ENCODE peak calls at places on chromosomes 4 and X, in five cellular contexts. X is sigmoid colon, N is transverse colon, V is breast epithelium, G is endothelial cell of umbilical vein. I is an unnamed sample.

GRCh38 chr4:75633846-75634245 is 3.5 kb upstream of the CDKL2 start:
- DNase-seq in X (no peak), N (no peak), V (no peak), G (no peak), I (no peak)

GRCh38 chr4:15562114-15562513 is 92.4 kb downstream of the CC2D2A start:
- DNase-seq in X (no peak), N (no peak), V (no peak), G (no peak), I (no peak)

GRCh38 chrX:45771560-45772340 is 571.1 kb upstream of the DIPK2B start:
- DNase-seq in X (no peak), N (peak), V (no peak), G (peak), I (peak)

GRCh38 chr4:4426511-4427477 is 39.9 kb downstream of the NSG1 start:
- DNase-seq in X (peak), N (no peak), V (peak), G (no peak), I (no peak)

GRCh38 chr4:14749910-14750309 is 252.4 kb upstream of the CPEB2 start:
- DNase-seq in X (peak), N (peak), V (no peak), G (no peak), I (peak)

GRCh38 chr4:154315741-154316140 is 175.9 kb downstream of the DCHS2 start:
- DNase-seq in X (no peak), N (no peak), V (no peak), G (no peak), I (no peak)

GRCh38 chr4:62262676-62263075 is 1062.5 kb downstream of the ADGRL3 start:
- DNase-seq in X (no peak), N (no peak), V (no peak), G (no peak), I (no peak)

GRCh38 chrX:66004928-66005831 is 34.7 kb downstream of the VSIG4 start:
- DNase-seq in X (no peak), N (no peak), V (no peak), G (no peak), I (no peak)

GRCh38 chrX:48794993-48795501 is 6.8 kb upstream of the HDAC6 start:
- DNase-seq in X (no peak), N (no peak), V (no peak), G (no peak), I (no peak)

GRCh38 chr4:112172180-112172579 is 26.9 kb downstream of the FAM241A start:
- DNase-seq in X (no peak), N (no peak), V (no peak), G (no peak), I (no peak)

GRCh38 chr4:70734168-70734954 is 12.6 kb downstream of the RUFY3 start:
- DNase-seq in X (no peak), N (peak), V (no peak), G (peak), I (no peak)

GRCh38 chrX:13688772-13689518 is at the start of gene RAB9A:
- DNase-seq in X (peak), N (peak), V (peak), G (peak), I (peak)

GRCh38 chr4:100977746-100978397 is 369.5 kb downstream of the PPP3CA start:
- DNase-seq in X (no peak), N (no peak), V (no peak), G (no peak), I (no peak)

GRCh38 chr4:128107766-128108165 is 46.7 kb downstream of the LARP1B start:
- DNase-seq in X (no peak), N (no peak), V (no peak), G (no peak), I (no peak)

GRCh38 chr4:5142726-5143125 is 91.4 kb downstream of the STK32B start:
- DNase-seq in X (no peak), N (peak), V (no peak), G (peak), I (peak)

GRCh38 chr4:76601791-76602190 is 166.8 kb downstream of the SHROOM3 start:
- DNase-seq in X (no peak), N (no peak), V (no peak), G (peak), I (no peak)

GRCh38 chr4:88751258-88752075 is 53.8 kb upstream of the NAP1L5 start:
- DNase-seq in X (no peak), N (no peak), V (no peak), G (no peak), I (no peak)

GRCh38 chr4:158856852-158857251 is 88.0 kb downstream of the FNIP2 start:
- DNase-seq in X (no peak), N (no peak), V (no peak), G (peak), I (no peak)

GRCh38 chrX:70096052-70096451 is 33.8 kb downstream of the OTUD6A start:
- DNase-seq in X (no peak), N (no peak), V (no peak), G (peak), I (no peak)

GRCh38 chr4:173526034-173526482 is 4.0 kb downstream of the HAND2 start:
- DNase-seq in X (peak), N (no peak), V (no peak), G (no peak), I (no peak)

GRCh38 chrX:33892670-33893069 is 239.4 kb downstream of the FAM47A start:
- DNase-seq in X (no peak), N (no peak), V (no peak), G (no peak), I (no peak)

GRCh38 chrX:51484616-51485015 is 11.8 kb downstream of the NUDT11 start:
- DNase-seq in X (no peak), N (no peak), V (no peak), G (no peak), I (no peak)

GRCh38 chrX:17680732-17681413 is 56.4 kb upstream of the SCML1 start:
- DNase-seq in X (no peak), N (no peak), V (no peak), G (no peak), I (no peak)

GRCh38 chr4:8303485-8304281 is 34.1 kb downstream of the HTRA3 start:
- DNase-seq in X (peak), N (peak), V (peak), G (peak), I (no peak)

GRCh38 chr4:181792641-181793612 is 450.3 kb upstream of the TENM3 start:
- DNase-seq in X (no peak), N (no peak), V (no peak), G (no peak), I (no peak)

GRCh38 chrX:69229436-69229835 is 64.2 kb upstream of the PJA1 start:
- DNase-seq in X (no peak), N (no peak), V (no peak), G (no peak), I (no peak)

GRCh38 chrX:153828723-153829548 is 1.4 kb downstream of the PDZD4 start:
- DNase-seq in X (peak), N (no peak), V (no peak), G (no peak), I (no peak)

GRCh38 chr4:169337510-169337909 is 66.8 kb upstream of the SH3RF1 start:
- DNase-seq in X (no peak), N (no peak), V (no peak), G (no peak), I (no peak)

GRCh38 chr4:57193996-57194675 is 84.0 kb upstream of the IGFBP7 start:
- DNase-seq in X (no peak), N (no peak), V (no peak), G (no peak), I (no peak)

GRCh38 chrX:89033723-89034122 is 286.7 kb downstream of the CPXCR1 start:
- DNase-seq in X (no peak), N (no peak), V (no peak), G (no peak), I (no peak)

GRCh38 chr4:89314291-89314690 is 6.7 kb upstream of the GPRIN3 start:
- DNase-seq in X (no peak), N (no peak), V (no peak), G (no peak), I (no peak)

GRCh38 chr4:1291091-1291490 is 1.4 kb downstream of the MAEA start:
- DNase-seq in X (no peak), N (no peak), V (no peak), G (no peak), I (peak)

GRCh38 chr4:1288786-1289185 is 905 bp upstream of the MAEA start:
- DNase-seq in X (no peak), N (no peak), V (no peak), G (no peak), I (no peak)

GRCh38 chr4:1291996-1292702 is 2.5 kb downstream of the MAEA start:
- DNase-seq in X (no peak), N (no peak), V (no peak), G (no peak), I (peak)

GRCh38 chr4:1290165-1290977 is 680 bp downstream of the MAEA start:
- DNase-seq in X (no peak), N (peak), V (no peak), G (peak), I (peak)

GRCh38 chr4:1289232-1290164 is at the start of gene MAEA:
- DNase-seq in X (peak), N (peak), V (peak), G (peak), I (peak)
- TF ChIP-seq POLR2A in X (peak), N (peak), V (peak), G (peak), I (no peak)

DNA sequence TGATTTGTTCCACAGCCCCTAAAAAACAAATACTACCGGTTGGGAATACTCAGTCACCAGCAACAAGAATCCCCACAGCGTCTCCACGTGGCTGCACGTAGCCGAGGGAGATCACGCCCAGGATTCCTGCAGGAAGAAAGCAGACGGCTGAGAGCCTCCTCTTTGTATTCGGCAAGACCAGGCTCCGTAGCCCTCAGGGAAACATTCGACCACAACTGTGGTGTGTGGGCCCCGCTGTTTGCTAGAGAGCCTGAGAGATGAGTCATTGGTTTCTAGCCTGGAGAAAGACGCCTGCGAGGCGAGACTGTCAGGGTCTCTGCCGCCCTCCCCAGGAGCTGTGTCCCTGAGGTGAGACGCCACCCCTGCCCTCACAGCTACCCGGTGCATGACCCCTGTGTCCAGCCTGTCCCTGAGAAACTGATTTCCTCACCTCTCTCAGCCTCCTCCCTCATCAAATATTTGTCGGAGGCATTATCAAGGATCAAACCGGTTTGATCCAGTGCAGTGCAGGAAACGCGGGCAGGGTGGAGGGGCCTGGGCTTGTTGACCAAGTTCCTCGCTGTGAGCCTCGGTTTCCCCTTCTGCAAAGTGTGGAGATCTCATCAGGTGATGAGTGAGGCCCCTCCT is 4.7 kb upstream of the S100P start:
- DNase-seq in X (no peak), N (peak), V (peak), G (peak), I (peak)
- TF ChIP-seq POLR2AphosphoS5 in X (no peak), N (no peak), V (peak), G (no peak), I (peak)

DNA sequence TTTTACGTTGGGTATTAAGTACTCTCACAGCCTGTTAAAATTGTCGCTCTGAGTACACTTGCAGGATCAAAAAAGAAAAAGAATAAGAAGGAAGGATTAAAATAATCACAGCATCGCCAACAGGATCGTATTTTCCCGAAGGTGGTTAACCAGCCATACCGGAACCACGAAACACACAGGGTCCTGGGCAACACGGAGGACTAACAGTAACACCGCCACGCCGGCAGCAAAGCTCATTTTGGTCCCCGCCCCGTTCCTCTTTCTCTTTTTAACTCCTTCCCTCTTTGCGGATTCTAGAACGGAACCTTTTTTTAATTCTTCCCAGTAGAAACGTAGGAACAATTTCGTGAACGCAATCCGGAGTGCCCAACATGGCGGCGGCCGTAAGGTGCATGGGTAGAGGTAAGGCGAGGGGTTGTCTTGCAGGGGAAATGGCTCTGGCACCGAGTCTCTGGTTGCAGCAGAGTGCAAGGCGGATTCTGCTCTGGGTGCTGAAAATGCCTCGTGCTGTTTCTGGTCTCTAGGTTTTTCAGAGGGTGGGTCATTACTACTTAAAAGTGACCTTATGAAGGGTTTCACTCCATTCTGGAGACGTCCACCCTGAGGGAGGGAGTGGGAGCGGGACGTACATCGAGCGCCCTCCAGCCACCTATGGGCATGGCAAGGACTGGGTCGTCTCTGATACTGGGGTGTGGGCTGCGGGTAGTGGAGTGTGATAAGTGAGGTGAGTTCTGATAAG is at the start of gene MRPL1:
- DNase-seq in X (peak), N (peak), V (peak), G (peak), I (peak)
- TF ChIP-seq POLR2A in X (peak), N (peak), V (peak), G (peak), I (peak)

GRCh38 chr4:140004580-140005314 is 149.2 kb downstream of the MAML3 start:
- DNase-seq in X (peak), N (no peak), V (peak), G (peak), I (peak)
- TF ChIP-seq POLR2AphosphoS5 in X (no peak), N (no peak), V (no peak), G (no peak), I (no peak)

GRCh38 chrX:54043696-54044125 is 562 bp downstream of the PHF8 start:
- DNase-seq in X (no peak), N (peak), V (peak), G (no peak), I (peak)
- TF ChIP-seq POLR2A in X (no peak), N (peak), V (peak), G (no peak), I (no peak)

DNA sequence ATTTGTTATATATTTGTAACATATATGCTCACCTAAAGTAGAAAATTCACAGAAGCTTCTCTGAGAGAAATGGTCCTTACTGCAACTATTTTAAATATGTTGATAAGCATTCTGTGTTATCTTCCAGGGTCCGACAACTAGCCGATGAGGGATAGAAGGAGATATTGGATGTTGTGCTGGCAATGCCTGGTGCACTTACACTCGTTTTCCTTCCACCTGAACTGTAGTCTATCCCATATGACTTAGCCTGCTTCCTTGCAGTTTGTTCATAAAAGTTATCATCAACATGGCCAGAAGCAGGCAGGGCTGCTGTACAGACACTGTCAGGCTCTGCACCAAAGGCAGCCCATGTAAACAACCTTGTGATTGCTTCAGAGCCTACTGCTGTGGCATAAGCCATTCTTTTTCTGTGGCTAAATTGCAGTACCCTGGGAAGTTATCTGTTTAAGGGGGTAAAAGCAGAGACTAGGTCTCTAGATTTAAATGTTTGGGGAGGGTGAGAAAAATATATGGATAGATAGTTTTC is 1.6 kb downstream of the MAPK10 start:
- DNase-seq in X (no peak), N (no peak), V (no peak), G (no peak), I (no peak)
- TF ChIP-seq POLR2AphosphoS5 in X (no peak), N (no peak), V (no peak), G (no peak), I (no peak)

DNA sequence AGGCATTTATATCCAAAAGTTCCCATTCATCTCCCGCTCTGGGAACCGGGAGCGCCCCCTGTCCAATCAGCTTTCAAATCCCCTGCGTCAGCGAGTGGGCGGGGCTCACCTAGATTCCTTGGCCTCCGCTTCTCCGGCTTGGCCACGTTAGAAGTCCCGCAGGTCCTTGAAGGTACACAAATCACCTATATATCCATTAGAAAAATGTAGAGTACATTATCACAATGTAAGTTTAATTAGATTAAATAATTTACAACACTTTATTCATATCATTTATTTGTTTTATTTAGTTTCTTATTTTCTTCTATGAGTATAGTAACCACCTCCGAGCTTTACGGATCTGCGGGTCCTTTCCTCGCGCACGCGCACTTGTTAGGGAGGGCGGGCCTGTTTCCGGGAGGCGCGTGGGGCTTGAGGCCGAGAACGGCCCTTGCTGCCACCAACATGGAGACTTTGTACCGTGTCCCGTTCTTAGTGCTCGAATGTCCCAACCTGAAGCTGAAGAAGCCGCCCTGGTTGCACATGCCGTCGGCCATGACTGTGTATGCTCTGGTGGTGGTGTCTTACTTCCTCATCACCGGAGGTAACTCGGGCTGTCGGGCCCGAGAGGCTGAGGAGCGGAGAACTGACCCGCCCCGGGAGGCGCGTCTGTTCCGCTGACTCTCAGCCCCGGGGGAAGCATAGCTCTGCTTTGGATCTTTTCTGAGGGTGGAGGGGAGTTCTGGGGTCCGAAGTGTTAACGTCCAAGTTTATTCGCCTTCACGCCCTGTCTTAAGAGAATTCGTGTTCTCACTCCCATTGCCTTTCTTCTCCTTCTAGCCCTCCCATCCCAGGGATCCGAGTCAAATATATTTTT is at the start of gene OSTC:
- DNase-seq in X (peak), N (peak), V (peak), G (peak), I (peak)
- TF ChIP-seq POLR2A in X (peak), N (peak), V (peak), G (peak), I (no peak)

GRCh38 chr4:38177792-38178665 is 217.8 kb downstream of the PTTG2 start:
- DNase-seq in X (peak), N (peak), V (no peak), G (no peak), I (peak)
- TF ChIP-seq POLR2AphosphoS5 in X (no peak), N (peak), V (no peak), G (no peak), I (peak)

DNA sequence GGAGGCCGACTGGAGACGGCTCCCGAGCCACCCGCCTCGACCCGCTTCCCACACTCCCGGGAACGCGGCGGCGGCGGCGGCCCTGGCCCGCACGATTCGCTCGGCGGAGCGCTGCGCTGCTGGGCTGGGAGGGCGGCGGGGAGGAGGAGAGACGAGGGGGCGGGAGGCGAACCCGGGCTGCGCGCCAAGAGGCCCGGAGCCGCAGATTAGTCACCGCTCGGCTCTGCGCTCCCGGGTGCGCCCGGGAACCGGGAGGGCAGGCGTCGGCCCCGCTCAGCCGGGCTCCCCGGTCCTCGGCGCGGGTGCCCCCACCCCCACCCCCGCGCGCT is 11.2 kb upstream of the BCOR start:
- DNase-seq in X (peak), N (peak), V (peak), G (peak), I (peak)
- TF ChIP-seq POLR2A in X (no peak), N (peak), V (no peak), G (no peak), I (no peak)